ENCODE peak calls at places on chromosomes 16 and 17, in nine cellular contexts. One of them, this sample, is unnamed.

GRCh38 chr16:49490321-49490705 is 116.7 kb downstream of the C16orf78 start:
- DNase-seq in AG04450: no peak
- DNase-seq in CD8-positive, alpha-beta T cell: no peak
- DNase-seq in fibroblast of mammary gland: no peak
- DNase-seq in body of pancreas: no peak
- DNase-seq in fibroblast of the aortic adventitia: no peak
- DNase-seq in HL-60: no peak
- DNase-seq in bronchial epithelial cell: no peak
- DNase-seq in upper lobe of right lung: peak; percentile 22
- DNase-seq in this sample: no peak

GRCh38 chr17:76085731-76086366 is 6.9 kb downstream of the ZACN start:
- DNase-seq in AG04450: no peak
- DNase-seq in CD8-positive, alpha-beta T cell: no peak
- DNase-seq in fibroblast of mammary gland: no peak
- DNase-seq in body of pancreas: no peak
- DNase-seq in fibroblast of the aortic adventitia: no peak
- DNase-seq in HL-60: no peak
- DNase-seq in bronchial epithelial cell: no peak
- DNase-seq in upper lobe of right lung: no peak
- DNase-seq in this sample: no peak

GRCh38 chr16:89863741-89864391 is 9.5 kb upstream of the TCF25 start:
- DNase-seq in AG04450: no peak
- DNase-seq in CD8-positive, alpha-beta T cell: peak; percentile 62
- DNase-seq in fibroblast of mammary gland: peak; percentile 25
- DNase-seq in body of pancreas: no peak
- DNase-seq in fibroblast of the aortic adventitia: peak; percentile 48
- DNase-seq in HL-60: no peak
- DNase-seq in bronchial epithelial cell: peak; percentile 49
- DNase-seq in upper lobe of right lung: peak; percentile 76
- DNase-seq in this sample: peak; percentile 37

GRCh38 chr16:58467915-58468314 is 32.0 kb upstream of the NDRG4 start:
- DNase-seq in AG04450: no peak
- DNase-seq in CD8-positive, alpha-beta T cell: no peak
- DNase-seq in fibroblast of mammary gland: no peak
- DNase-seq in body of pancreas: no peak
- DNase-seq in fibroblast of the aortic adventitia: no peak
- DNase-seq in HL-60: no peak
- DNase-seq in bronchial epithelial cell: no peak
- DNase-seq in upper lobe of right lung: no peak
- DNase-seq in this sample: no peak

GRCh38 chr17:82823004-82823403 is 16.8 kb downstream of the ZNF750 start:
- DNase-seq in AG04450: no peak
- DNase-seq in CD8-positive, alpha-beta T cell: no peak
- DNase-seq in fibroblast of mammary gland: no peak
- DNase-seq in body of pancreas: no peak
- DNase-seq in fibroblast of the aortic adventitia: no peak
- DNase-seq in HL-60: no peak
- DNase-seq in bronchial epithelial cell: no peak
- DNase-seq in upper lobe of right lung: no peak
- DNase-seq in this sample: no peak

GRCh38 chr16:79104567-79104966 is 496.0 kb downstream of the MAF start:
- DNase-seq in AG04450: no peak
- DNase-seq in CD8-positive, alpha-beta T cell: no peak
- DNase-seq in fibroblast of mammary gland: no peak
- DNase-seq in body of pancreas: no peak
- DNase-seq in fibroblast of the aortic adventitia: no peak
- DNase-seq in HL-60: no peak
- DNase-seq in bronchial epithelial cell: no peak
- DNase-seq in upper lobe of right lung: no peak
- DNase-seq in this sample: no peak

GRCh38 chr17:6327007-6327406 is 107.9 kb downstream of the AIPL1 start:
- DNase-seq in AG04450: no peak
- DNase-seq in CD8-positive, alpha-beta T cell: no peak
- DNase-seq in fibroblast of mammary gland: no peak
- DNase-seq in body of pancreas: no peak
- DNase-seq in fibroblast of the aortic adventitia: no peak
- DNase-seq in HL-60: no peak
- DNase-seq in bronchial epithelial cell: no peak
- DNase-seq in upper lobe of right lung: no peak
- DNase-seq in this sample: no peak

GRCh38 chr17:69411766-69412165 is 2.7 kb upstream of the MAP2K6 start:
- DNase-seq in AG04450: no peak
- DNase-seq in CD8-positive, alpha-beta T cell: no peak
- DNase-seq in fibroblast of mammary gland: no peak
- DNase-seq in body of pancreas: no peak
- DNase-seq in fibroblast of the aortic adventitia: no peak
- DNase-seq in HL-60: no peak
- DNase-seq in bronchial epithelial cell: no peak
- DNase-seq in upper lobe of right lung: no peak
- DNase-seq in this sample: no peak

GRCh38 chr16:10594312-10594950 is 14.0 kb upstream of the EMP2 start:
- DNase-seq in AG04450: no peak
- DNase-seq in CD8-positive, alpha-beta T cell: no peak
- DNase-seq in fibroblast of mammary gland: no peak
- DNase-seq in body of pancreas: no peak
- DNase-seq in fibroblast of the aortic adventitia: no peak
- DNase-seq in HL-60: no peak
- DNase-seq in bronchial epithelial cell: peak; percentile 97
- DNase-seq in upper lobe of right lung: peak; percentile 83
- DNase-seq in this sample: no peak

GRCh38 chr17:78275355-78275754 is 43.9 kb downstream of the TMEM235 start:
- DNase-seq in AG04450: no peak
- DNase-seq in CD8-positive, alpha-beta T cell: no peak
- DNase-seq in fibroblast of mammary gland: no peak
- DNase-seq in body of pancreas: no peak
- DNase-seq in fibroblast of the aortic adventitia: no peak
- DNase-seq in HL-60: no peak
- DNase-seq in bronchial epithelial cell: no peak
- DNase-seq in upper lobe of right lung: no peak
- DNase-seq in this sample: no peak

GRCh38 chr16:72666267-72666666 is 381.7 kb downstream of the ZFHX3 start:
- DNase-seq in AG04450: no peak
- DNase-seq in CD8-positive, alpha-beta T cell: no peak
- DNase-seq in fibroblast of mammary gland: peak; percentile 7
- DNase-seq in body of pancreas: no peak
- DNase-seq in fibroblast of the aortic adventitia: peak; percentile 19
- DNase-seq in HL-60: no peak
- DNase-seq in bronchial epithelial cell: no peak
- DNase-seq in upper lobe of right lung: no peak
- DNase-seq in this sample: peak; percentile 11

GRCh38 chr17:36578671-36579070 is 13.0 kb upstream of the DHRS11 start:
- DNase-seq in AG04450: no peak
- DNase-seq in CD8-positive, alpha-beta T cell: no peak
- DNase-seq in fibroblast of mammary gland: no peak
- DNase-seq in body of pancreas: no peak
- DNase-seq in fibroblast of the aortic adventitia: peak; percentile 37
- DNase-seq in HL-60: no peak
- DNase-seq in bronchial epithelial cell: no peak
- DNase-seq in upper lobe of right lung: no peak
- DNase-seq in this sample: peak; percentile 35

GRCh38 chr17:2435852-2436251 is 35.0 kb upstream of the MNT start:
- DNase-seq in AG04450: no peak
- DNase-seq in CD8-positive, alpha-beta T cell: no peak
- DNase-seq in fibroblast of mammary gland: no peak
- DNase-seq in body of pancreas: peak; percentile 50
- DNase-seq in fibroblast of the aortic adventitia: no peak
- DNase-seq in HL-60: no peak
- DNase-seq in bronchial epithelial cell: no peak
- DNase-seq in upper lobe of right lung: no peak
- DNase-seq in this sample: no peak

GRCh38 chr17:2436516-2436915 is 35.7 kb upstream of the MNT start:
- DNase-seq in AG04450: no peak
- DNase-seq in CD8-positive, alpha-beta T cell: no peak
- DNase-seq in fibroblast of mammary gland: no peak
- DNase-seq in body of pancreas: peak; percentile 32
- DNase-seq in fibroblast of the aortic adventitia: no peak
- DNase-seq in HL-60: no peak
- DNase-seq in bronchial epithelial cell: no peak
- DNase-seq in upper lobe of right lung: no peak
- DNase-seq in this sample: no peak

GRCh38 chr17:2438823-2439222 is 38.0 kb upstream of the MNT start:
- DNase-seq in AG04450: no peak
- DNase-seq in CD8-positive, alpha-beta T cell: no peak
- DNase-seq in fibroblast of mammary gland: peak; percentile 81
- DNase-seq in body of pancreas: no peak
- DNase-seq in fibroblast of the aortic adventitia: peak; percentile 53
- DNase-seq in HL-60: no peak
- DNase-seq in bronchial epithelial cell: no peak
- DNase-seq in upper lobe of right lung: no peak
- DNase-seq in this sample: peak; percentile 12

GRCh38 chr17:2433696-2434095 is 32.8 kb upstream of the MNT start:
- DNase-seq in AG04450: no peak
- DNase-seq in CD8-positive, alpha-beta T cell: no peak
- DNase-seq in fibroblast of mammary gland: peak; percentile 71
- DNase-seq in body of pancreas: no peak
- DNase-seq in fibroblast of the aortic adventitia: no peak
- DNase-seq in HL-60: no peak
- DNase-seq in bronchial epithelial cell: peak; percentile 74
- DNase-seq in upper lobe of right lung: no peak
- DNase-seq in this sample: no peak

DNA sequence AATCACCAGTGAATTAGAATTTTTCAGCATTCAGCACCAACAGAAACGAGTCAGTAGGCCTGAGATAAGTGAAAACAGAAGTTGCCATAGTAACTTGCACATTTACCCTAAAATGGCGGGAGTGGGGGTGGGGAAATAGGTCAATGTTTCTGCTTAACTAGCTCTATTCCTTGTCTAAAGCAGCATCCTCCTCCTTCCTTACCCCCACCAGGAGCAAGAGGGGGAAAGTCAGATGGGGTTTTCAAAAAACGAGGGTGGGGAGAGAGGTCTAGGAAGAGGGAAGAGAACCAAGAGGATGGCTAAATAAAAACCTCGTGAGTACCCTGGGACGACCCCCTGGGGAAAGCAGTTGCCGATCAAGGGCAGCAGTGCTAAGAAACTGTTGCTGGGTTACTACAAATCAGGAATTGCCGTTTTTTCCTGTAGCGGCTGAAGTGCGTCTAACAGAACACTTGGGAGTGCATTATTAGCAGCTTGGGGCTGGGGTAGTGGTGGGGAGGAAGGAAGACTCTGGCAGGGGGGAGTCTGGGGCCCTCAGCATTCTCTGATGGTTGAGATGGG is 34.4 kb upstream of the MNT start:
- DNase-seq in AG04450: no peak
- DNase-seq in CD8-positive, alpha-beta T cell: no peak
- DNase-seq in fibroblast of mammary gland: peak; percentile 48
- DNase-seq in body of pancreas: no peak
- DNase-seq in fibroblast of the aortic adventitia: peak; percentile 34
- DNase-seq in HL-60: no peak
- DNase-seq in bronchial epithelial cell: no peak
- DNase-seq in upper lobe of right lung: no peak
- DNase-seq in this sample: peak; percentile 53
- H3K4me3 ChIP-seq in AG04450: no peak overlapping the region
- H3K4me3 ChIP-seq in CD8-positive, alpha-beta T cell: no peak overlapping the region
- H3K4me3 ChIP-seq in fibroblast of mammary gland: no peak overlapping the region
- H3K4me3 ChIP-seq in body of pancreas: no peak overlapping the region
- H3K4me3 ChIP-seq in fibroblast of the aortic adventitia: no peak overlapping the region
- H3K4me3 ChIP-seq in HL-60: no peak overlapping the region
- H3K4me3 ChIP-seq in bronchial epithelial cell: no peak overlapping the region
- H3K4me3 ChIP-seq in upper lobe of right lung: no peak overlapping the region
- H3K4me3 ChIP-seq in this sample: no peak overlapping the region

DNA sequence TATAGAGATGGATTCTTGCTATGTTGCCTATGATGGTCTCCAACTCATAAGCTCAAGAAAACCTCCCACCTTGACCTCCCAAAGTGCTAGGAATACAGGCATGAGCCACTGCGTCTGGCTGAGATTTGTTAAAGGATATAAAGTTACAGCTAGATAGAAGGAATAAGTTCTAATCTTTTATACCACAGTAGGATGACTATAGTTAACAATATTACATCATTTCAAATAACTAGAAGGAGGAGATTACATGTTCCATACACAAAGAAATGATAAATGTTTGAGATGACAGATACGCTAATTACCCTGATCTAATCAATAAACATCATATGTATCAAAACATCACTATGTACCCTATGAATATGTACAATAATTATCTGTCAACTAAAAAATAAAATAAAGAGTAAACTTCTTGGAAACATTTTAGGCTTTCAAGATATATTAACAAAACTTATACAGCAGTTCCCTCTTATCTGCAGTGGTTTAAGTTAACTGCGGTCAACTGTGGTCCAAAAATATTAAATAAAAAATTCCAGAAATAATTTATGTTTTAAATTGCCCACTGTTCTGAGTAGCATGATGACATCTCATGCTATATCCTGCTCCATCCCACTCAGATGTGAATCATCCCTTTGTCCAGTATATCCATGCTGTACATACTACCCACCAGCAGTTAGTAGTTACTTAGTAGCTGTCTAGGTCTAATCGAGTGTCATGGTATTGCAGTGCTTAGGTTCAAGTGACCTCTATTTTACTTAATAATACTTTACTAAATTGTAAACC is 129.2 kb upstream of the NACA2 start:
- DNase-seq in AG04450: peak; percentile 18
- DNase-seq in CD8-positive, alpha-beta T cell: no peak
- DNase-seq in fibroblast of mammary gland: peak; percentile 5
- DNase-seq in body of pancreas: no peak
- DNase-seq in fibroblast of the aortic adventitia: no peak
- DNase-seq in HL-60: no peak
- DNase-seq in bronchial epithelial cell: peak; percentile 20
- DNase-seq in upper lobe of right lung: no peak
- DNase-seq in this sample: no peak
- TF ChIP-seq CTCF in AG04450: no peak
- TF ChIP-seq CTCF in CD8-positive, alpha-beta T cell: no peak
- TF ChIP-seq CTCF in fibroblast of mammary gland: no peak
- TF ChIP-seq CTCF in body of pancreas: no peak
- TF ChIP-seq CTCF in fibroblast of the aortic adventitia: no peak
- TF ChIP-seq CTCF in HL-60: no peak
- TF ChIP-seq CTCF in bronchial epithelial cell: no peak
- TF ChIP-seq CTCF in upper lobe of right lung: no peak
- TF ChIP-seq CTCF in this sample: no peak

DNA sequence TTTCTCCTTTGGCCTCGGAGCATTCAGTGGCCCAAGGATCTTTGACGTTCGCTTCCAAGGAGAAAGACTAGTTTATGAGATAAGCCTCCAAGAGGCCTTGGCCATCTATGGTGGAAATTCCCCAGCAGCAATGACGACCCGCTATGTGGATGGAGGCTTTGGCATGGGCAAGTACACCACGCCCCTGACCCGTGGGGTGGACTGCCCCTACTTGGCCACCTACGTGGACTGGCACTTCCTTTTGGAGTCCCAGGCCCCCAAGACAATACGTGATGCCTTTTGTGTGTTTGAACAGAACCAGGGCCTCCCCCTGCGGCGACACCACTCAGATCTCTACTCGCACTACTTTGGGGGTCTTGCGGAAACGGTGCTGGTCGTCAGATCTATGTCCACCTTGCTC is 1.4 kb downstream of the AOC3 start:
- DNase-seq in AG04450: no peak
- DNase-seq in CD8-positive, alpha-beta T cell: no peak
- DNase-seq in fibroblast of mammary gland: no peak
- DNase-seq in body of pancreas: no peak
- DNase-seq in fibroblast of the aortic adventitia: no peak
- DNase-seq in HL-60: no peak
- DNase-seq in bronchial epithelial cell: no peak
- DNase-seq in upper lobe of right lung: peak; percentile 33
- DNase-seq in this sample: no peak
- H3K4me3 ChIP-seq in AG04450: no peak overlapping the region
- H3K4me3 ChIP-seq in CD8-positive, alpha-beta T cell: no peak overlapping the region
- H3K4me3 ChIP-seq in fibroblast of mammary gland: no peak overlapping the region
- H3K4me3 ChIP-seq in body of pancreas: no peak overlapping the region
- H3K4me3 ChIP-seq in fibroblast of the aortic adventitia: no peak overlapping the region
- H3K4me3 ChIP-seq in HL-60: no peak overlapping the region
- H3K4me3 ChIP-seq in bronchial epithelial cell: no peak overlapping the region
- H3K4me3 ChIP-seq in upper lobe of right lung: peak overlapping the region; percentile 53
- H3K4me3 ChIP-seq in this sample: no peak overlapping the region

GRCh38 chr17:8244768-8245167 is 3.1 kb downstream of the CTC1 start:
- DNase-seq in AG04450: no peak
- DNase-seq in CD8-positive, alpha-beta T cell: no peak
- DNase-seq in fibroblast of mammary gland: no peak
- DNase-seq in body of pancreas: no peak
- DNase-seq in fibroblast of the aortic adventitia: no peak
- DNase-seq in HL-60: no peak
- DNase-seq in bronchial epithelial cell: no peak
- DNase-seq in upper lobe of right lung: no peak
- DNase-seq in this sample: no peak
- TF ChIP-seq CTCF in AG04450: no peak
- TF ChIP-seq CTCF in CD8-positive, alpha-beta T cell: no peak
- TF ChIP-seq CTCF in fibroblast of mammary gland: no peak
- TF ChIP-seq CTCF in body of pancreas: no peak
- TF ChIP-seq CTCF in fibroblast of the aortic adventitia: no peak
- TF ChIP-seq CTCF in HL-60: no peak
- TF ChIP-seq CTCF in bronchial epithelial cell: no peak
- TF ChIP-seq CTCF in upper lobe of right lung: no peak
- TF ChIP-seq CTCF in this sample: no peak

This sample was measured in AG10803.